ENCODE peak calls at places on chromosomes 1 and 21, in seven cellular contexts. One of them, this sample, is unnamed.

GRCh38 chr1:87330201-87330953 is 1.7 kb downstream of the LMO4 start:
- DNase-seq in PC-3: peak; percentile 33
- DNase-seq in GM23248: peak; percentile 61
- DNase-seq in T-cell: no peak
- DNase-seq in iPS-NIHi11: no peak
- DNase-seq in hippocampal formation: no peak
- DNase-seq in putamen: peak; percentile 55
- DNase-seq in this sample: peak; percentile 17

GRCh38 chr1:217109928-217110327 is 386.7 kb upstream of the ESRRG start:
- DNase-seq in iPS-NIHi11: no peak
- DNase-seq in putamen: no peak
- DNase-seq in T-cell: no peak
- DNase-seq in PC-3: peak; percentile 50
- DNase-seq in hippocampal formation: no peak
- DNase-seq in GM23248: no peak
- DNase-seq in this sample: no peak

GRCh38 chr1:39917825-39918224 is 16.1 kb upstream of the MYCL start:
- DNase-seq in GM23248: no peak
- DNase-seq in T-cell: no peak
- DNase-seq in hippocampal formation: no peak
- DNase-seq in iPS-NIHi11: no peak
- DNase-seq in putamen: no peak
- DNase-seq in PC-3: no peak
- DNase-seq in this sample: no peak

GRCh38 chr21:43317959-43318358 is 109.0 kb downstream of the SIK1 start:
- DNase-seq in T-cell: no peak
- DNase-seq in PC-3: no peak
- DNase-seq in hippocampal formation: no peak
- DNase-seq in iPS-NIHi11: no peak
- DNase-seq in putamen: no peak
- DNase-seq in GM23248: no peak
- DNase-seq in this sample: no peak

GRCh38 chr1:31662463-31662862 is 17.8 kb upstream of the PEF1 start:
- DNase-seq in GM23248: no peak
- DNase-seq in putamen: no peak
- DNase-seq in hippocampal formation: no peak
- DNase-seq in PC-3: no peak
- DNase-seq in iPS-NIHi11: no peak
- DNase-seq in T-cell: no peak
- DNase-seq in this sample: no peak

GRCh38 chr1:225470210-225470609 is 42.4 kb upstream of the LBR start:
- DNase-seq in putamen: no peak
- DNase-seq in GM23248: no peak
- DNase-seq in hippocampal formation: no peak
- DNase-seq in T-cell: no peak
- DNase-seq in PC-3: no peak
- DNase-seq in iPS-NIHi11: no peak
- DNase-seq in this sample: no peak

GRCh38 chr1:43300661-43301094 is at the start of gene TIE1:
- DNase-seq in PC-3: no peak
- DNase-seq in T-cell: no peak
- DNase-seq in iPS-NIHi11: no peak
- DNase-seq in putamen: no peak
- DNase-seq in hippocampal formation: no peak
- DNase-seq in GM23248: no peak
- DNase-seq in this sample: no peak

GRCh38 chr1:67390041-67390887 is 39.9 kb downstream of the SERBP1 start:
- DNase-seq in PC-3: peak; percentile 35
- DNase-seq in T-cell: no peak
- DNase-seq in putamen: no peak
- DNase-seq in hippocampal formation: no peak
- DNase-seq in GM23248: peak; percentile 58
- DNase-seq in iPS-NIHi11: no peak
- DNase-seq in this sample: no peak

GRCh38 chr1:154955039-154955717 is 721 bp downstream of the PBXIP1 start:
- DNase-seq in putamen: peak; percentile 81
- DNase-seq in PC-3: no peak
- DNase-seq in hippocampal formation: peak; percentile 24
- DNase-seq in T-cell: peak; percentile 90
- DNase-seq in GM23248: peak; percentile 83
- DNase-seq in iPS-NIHi11: peak; percentile 53
- DNase-seq in this sample: peak; percentile 99

GRCh38 chr1:167472729-167473529 is 45.4 kb downstream of the CD247 start:
- DNase-seq in hippocampal formation: no peak
- DNase-seq in GM23248: no peak
- DNase-seq in T-cell: no peak
- DNase-seq in putamen: peak; percentile 20
- DNase-seq in PC-3: no peak
- DNase-seq in iPS-NIHi11: no peak
- DNase-seq in this sample: no peak

GRCh38 chr1:58399176-58399575 is 147.3 kb downstream of the OMA1 start:
- DNase-seq in T-cell: no peak
- DNase-seq in iPS-NIHi11: no peak
- DNase-seq in putamen: no peak
- DNase-seq in GM23248: no peak
- DNase-seq in PC-3: no peak
- DNase-seq in hippocampal formation: no peak
- DNase-seq in this sample: no peak

GRCh38 chr1:54326577-54327385 is 79.4 kb downstream of the SSBP3 start:
- DNase-seq in T-cell: no peak
- DNase-seq in GM23248: no peak
- DNase-seq in PC-3: no peak
- DNase-seq in putamen: no peak
- DNase-seq in hippocampal formation: no peak
- DNase-seq in iPS-NIHi11: no peak
- DNase-seq in this sample: no peak

GRCh38 chr21:28393279-28393678 is 599.4 kb downstream of the LTN1 start:
- DNase-seq in PC-3: peak; percentile 29
- DNase-seq in GM23248: no peak
- DNase-seq in iPS-NIHi11: peak; percentile 56
- DNase-seq in hippocampal formation: no peak
- DNase-seq in putamen: peak; percentile 3
- DNase-seq in T-cell: no peak
- DNase-seq in this sample: no peak

GRCh38 chr1:5709461-5709860 is 282.8 kb downstream of the NPHP4 start:
- DNase-seq in PC-3: no peak
- DNase-seq in T-cell: no peak
- DNase-seq in hippocampal formation: no peak
- DNase-seq in GM23248: no peak
- DNase-seq in iPS-NIHi11: no peak
- DNase-seq in putamen: no peak
- DNase-seq in this sample: no peak

GRCh38 chr1:59699227-59699847 is 115.4 kb upstream of the HOOK1 start:
- DNase-seq in iPS-NIHi11: peak; percentile 61
- DNase-seq in hippocampal formation: no peak
- DNase-seq in putamen: peak; percentile 34
- DNase-seq in PC-3: peak; percentile 65
- DNase-seq in T-cell: no peak
- DNase-seq in GM23248: peak; percentile 68
- DNase-seq in this sample: peak; percentile 42

GRCh38 chr1:74010206-74010605 is 187.8 kb downstream of the LRRIQ3 start:
- DNase-seq in PC-3: peak; percentile 14
- DNase-seq in hippocampal formation: no peak
- DNase-seq in iPS-NIHi11: no peak
- DNase-seq in putamen: no peak
- DNase-seq in GM23248: no peak
- DNase-seq in T-cell: no peak
- DNase-seq in this sample: peak; percentile 11

GRCh38 chr1:107529511-107530149 is 388.8 kb downstream of the NTNG1 start:
- DNase-seq in iPS-NIHi11: peak; percentile 71
- DNase-seq in putamen: peak; percentile 16
- DNase-seq in GM23248: peak; percentile 78
- DNase-seq in hippocampal formation: no peak
- DNase-seq in PC-3: peak; percentile 68
- DNase-seq in T-cell: no peak
- DNase-seq in this sample: no peak

GRCh38 chr1:211482306-211482705 is 9.7 kb downstream of the RD3 start:
- DNase-seq in putamen: no peak
- DNase-seq in PC-3: no peak
- DNase-seq in GM23248: no peak
- DNase-seq in T-cell: no peak
- DNase-seq in hippocampal formation: no peak
- DNase-seq in iPS-NIHi11: no peak
- DNase-seq in this sample: no peak

GRCh38 chr1:89578151-89578550 is 53.5 kb downstream of the LRRC8B start:
- DNase-seq in T-cell: no peak
- DNase-seq in PC-3: no peak
- DNase-seq in putamen: no peak
- DNase-seq in iPS-NIHi11: no peak
- DNase-seq in hippocampal formation: no peak
- DNase-seq in GM23248: no peak
- DNase-seq in this sample: no peak

GRCh38 chr1:241235236-241235897 is 121.6 kb downstream of the RGS7 start:
- DNase-seq in GM23248: peak; percentile 9
- DNase-seq in T-cell: no peak
- DNase-seq in putamen: peak; percentile 68
- DNase-seq in iPS-NIHi11: peak; percentile 12
- DNase-seq in PC-3: no peak
- DNase-seq in hippocampal formation: no peak
- DNase-seq in this sample: no peak

GRCh38 chr1:233097546-233098254 is 147.3 kb downstream of the NTPCR start:
- DNase-seq in hippocampal formation: no peak
- DNase-seq in T-cell: no peak
- DNase-seq in iPS-NIHi11: no peak
- DNase-seq in GM23248: peak; percentile 41
- DNase-seq in putamen: no peak
- DNase-seq in PC-3: no peak
- DNase-seq in this sample: no peak

GRCh38 chr1:20884513-20884912 is 97.4 kb upstream of the HP1BP3 start:
- DNase-seq in GM23248: no peak
- DNase-seq in PC-3: no peak
- DNase-seq in hippocampal formation: no peak
- DNase-seq in putamen: no peak
- DNase-seq in T-cell: no peak
- DNase-seq in iPS-NIHi11: no peak
- DNase-seq in this sample: no peak

GRCh38 chr1:38454236-38454635 is 405.3 kb downstream of the RRAGC start:
- DNase-seq in T-cell: no peak
- DNase-seq in hippocampal formation: no peak
- DNase-seq in PC-3: peak; percentile 4
- DNase-seq in iPS-NIHi11: peak; percentile 63
- DNase-seq in GM23248: peak; percentile 39
- DNase-seq in putamen: no peak
- DNase-seq in this sample: no peak

GRCh38 chr1:203163891-203164635 is 11.6 kb downstream of the MYBPH start:
- DNase-seq in PC-3: no peak
- DNase-seq in GM23248: no peak
- DNase-seq in putamen: no peak
- DNase-seq in iPS-NIHi11: no peak
- DNase-seq in T-cell: no peak
- DNase-seq in hippocampal formation: peak; percentile 38
- DNase-seq in this sample: no peak

GRCh38 chr1:154198756-154199562 is 7.1 kb upstream of the TPM3 start:
- DNase-seq in GM23248: peak; percentile 75
- DNase-seq in hippocampal formation: no peak
- DNase-seq in PC-3: peak; percentile 84
- DNase-seq in putamen: no peak
- DNase-seq in iPS-NIHi11: peak; percentile 74
- DNase-seq in T-cell: no peak
- DNase-seq in this sample: peak; percentile 62

GRCh38 chr1:159700312-159700711 is 14.1 kb downstream of the CRP start:
- DNase-seq in PC-3: no peak
- DNase-seq in hippocampal formation: no peak
- DNase-seq in T-cell: no peak
- DNase-seq in putamen: no peak
- DNase-seq in iPS-NIHi11: no peak
- DNase-seq in GM23248: no peak
- DNase-seq in this sample: no peak

GRCh38 chr1:59714966-59715365 is 99.8 kb upstream of the HOOK1 start:
- DNase-seq in hippocampal formation: no peak
- DNase-seq in GM23248: no peak
- DNase-seq in PC-3: no peak
- DNase-seq in putamen: peak; percentile 27
- DNase-seq in T-cell: no peak
- DNase-seq in iPS-NIHi11: no peak
- DNase-seq in this sample: no peak

GRCh38 chr1:47859092-47859743 is 138.0 kb downstream of the TRABD2B start:
- DNase-seq in GM23248: no peak
- DNase-seq in PC-3: peak; percentile 35
- DNase-seq in iPS-NIHi11: no peak
- DNase-seq in hippocampal formation: no peak
- DNase-seq in T-cell: no peak
- DNase-seq in putamen: no peak
- DNase-seq in this sample: no peak

GRCh38 chr1:185581961-185582725 is 152.0 kb upstream of the HMCN1 start:
- DNase-seq in GM23248: peak; percentile 85
- DNase-seq in iPS-NIHi11: no peak
- DNase-seq in putamen: no peak
- DNase-seq in PC-3: peak; percentile 32
- DNase-seq in T-cell: no peak
- DNase-seq in hippocampal formation: no peak
- DNase-seq in this sample: no peak

GRCh38 chr1:94962745-94963265 is 35.9 kb upstream of the CNN3 start:
- DNase-seq in hippocampal formation: no peak
- DNase-seq in PC-3: peak; percentile 23
- DNase-seq in T-cell: no peak
- DNase-seq in putamen: peak; percentile 13
- DNase-seq in iPS-NIHi11: no peak
- DNase-seq in GM23248: peak; percentile 54
- DNase-seq in this sample: peak; percentile 33